ENCODE peak calls at places on chromosomes 7 and 10, in nine cellular contexts. One of them, this sample, is unnamed. For H3K36me3, the result is how much of the 10 kb centered on the place peaks cover.

GRCh38 chr10:31929260-31929985 is 792 bp upstream of the ARHGAP12 start:
- DNase-seq in DND-41: peak
- DNase-seq in ovary: peak
- DNase-seq in brain microvascular endothelial cell: no peak
- DNase-seq in BJ: no peak
- DNase-seq in PC-3: peak
- DNase-seq in tibial nerve: peak
- DNase-seq in uterus: peak
- DNase-seq in keratinocyte: no peak
- DNase-seq in this sample: peak

GRCh38 chr10:114110174-114110972 is 63.6 kb downstream of the CCDC186 start:
- DNase-seq in keratinocyte: no peak
- DNase-seq in PC-3: peak
- DNase-seq in BJ: no peak
- DNase-seq in uterus: no peak
- DNase-seq in brain microvascular endothelial cell: no peak
- DNase-seq in ovary: no peak
- DNase-seq in tibial nerve: no peak
- DNase-seq in DND-41: no peak
- DNase-seq in this sample: peak

GRCh38 chr7:36777062-36777461 is 52.8 kb upstream of the AOAH start:
- DNase-seq in tibial nerve: no peak
- DNase-seq in PC-3: no peak
- DNase-seq in uterus: no peak
- DNase-seq in ovary: no peak
- DNase-seq in keratinocyte: no peak
- DNase-seq in BJ: no peak
- DNase-seq in DND-41: peak
- DNase-seq in brain microvascular endothelial cell: no peak
- DNase-seq in this sample: no peak

GRCh38 chr7:130294314-130294713 is 1.4 kb downstream of the CPA4 start:
- DNase-seq in ovary: no peak
- DNase-seq in BJ: peak
- DNase-seq in brain microvascular endothelial cell: no peak
- DNase-seq in DND-41: peak
- DNase-seq in PC-3: no peak
- DNase-seq in keratinocyte: peak
- DNase-seq in uterus: no peak
- DNase-seq in tibial nerve: no peak
- DNase-seq in this sample: peak

GRCh38 chr10:103155485-103156085 is 37.5 kb downstream of the NT5C2 start:
- DNase-seq in keratinocyte: no peak
- DNase-seq in DND-41: no peak
- DNase-seq in uterus: no peak
- DNase-seq in ovary: no peak
- DNase-seq in tibial nerve: no peak
- DNase-seq in brain microvascular endothelial cell: no peak
- DNase-seq in BJ: no peak
- DNase-seq in PC-3: no peak
- DNase-seq in this sample: no peak

GRCh38 chr7:16062269-16062668 is 359.1 kb downstream of the CRPPA start:
- DNase-seq in BJ: peak
- DNase-seq in tibial nerve: no peak
- DNase-seq in ovary: no peak
- DNase-seq in uterus: no peak
- DNase-seq in DND-41: no peak
- DNase-seq in keratinocyte: no peak
- DNase-seq in brain microvascular endothelial cell: peak
- DNase-seq in PC-3: peak
- DNase-seq in this sample: no peak

GRCh38 chr7:142153400-142153799 is 41.9 kb downstream of the MGAM2 start:
- DNase-seq in BJ: no peak
- DNase-seq in DND-41: peak
- DNase-seq in keratinocyte: no peak
- DNase-seq in uterus: no peak
- DNase-seq in brain microvascular endothelial cell: peak
- DNase-seq in ovary: no peak
- DNase-seq in tibial nerve: no peak
- DNase-seq in PC-3: peak
- DNase-seq in this sample: peak

GRCh38 chr7:595621-596010 is 76.0 kb upstream of the PDGFA start:
- DNase-seq in brain microvascular endothelial cell: no peak
- DNase-seq in keratinocyte: no peak
- DNase-seq in tibial nerve: no peak
- DNase-seq in BJ: no peak
- DNase-seq in DND-41: peak
- DNase-seq in uterus: no peak
- DNase-seq in ovary: no peak
- DNase-seq in PC-3: no peak
- DNase-seq in this sample: no peak

GRCh38 chr7:126727930-126728331 is 524.8 kb downstream of the GRM8 start:
- DNase-seq in PC-3: peak
- DNase-seq in BJ: no peak
- DNase-seq in DND-41: peak
- DNase-seq in uterus: no peak
- DNase-seq in tibial nerve: no peak
- DNase-seq in ovary: no peak
- DNase-seq in keratinocyte: peak
- DNase-seq in brain microvascular endothelial cell: peak
- DNase-seq in this sample: peak

GRCh38 chr7:79290841-79291497 is 162.5 kb downstream of the MAGI2 start:
- DNase-seq in keratinocyte: no peak
- DNase-seq in brain microvascular endothelial cell: no peak
- DNase-seq in uterus: no peak
- DNase-seq in DND-41: no peak
- DNase-seq in ovary: no peak
- DNase-seq in BJ: no peak
- DNase-seq in tibial nerve: no peak
- DNase-seq in PC-3: peak
- DNase-seq in this sample: peak

GRCh38 chr7:140205600-140205999 is 28.8 kb upstream of the KDM7A start:
- DNase-seq in DND-41: no peak
- DNase-seq in brain microvascular endothelial cell: no peak
- DNase-seq in keratinocyte: no peak
- DNase-seq in PC-3: no peak
- DNase-seq in uterus: no peak
- DNase-seq in ovary: no peak
- DNase-seq in BJ: no peak
- DNase-seq in tibial nerve: no peak
- DNase-seq in this sample: no peak

GRCh38 chr10:18136056-18136916 is 3.9 kb upstream of the CACNB2 start:
- DNase-seq in PC-3: no peak
- DNase-seq in brain microvascular endothelial cell: no peak
- DNase-seq in BJ: no peak
- DNase-seq in ovary: no peak
- DNase-seq in tibial nerve: no peak
- DNase-seq in keratinocyte: no peak
- DNase-seq in DND-41: no peak
- DNase-seq in uterus: no peak
- DNase-seq in this sample: no peak

GRCh38 chr10:44952779-44953231 is 6.8 kb upstream of the RASSF4 start:
- DNase-seq in DND-41: no peak
- DNase-seq in ovary: peak
- DNase-seq in PC-3: no peak
- DNase-seq in tibial nerve: no peak
- DNase-seq in uterus: no peak
- DNase-seq in brain microvascular endothelial cell: no peak
- DNase-seq in keratinocyte: no peak
- DNase-seq in BJ: no peak
- DNase-seq in this sample: no peak

GRCh38 chr10:13120786-13121499 is 21.0 kb downstream of the OPTN start:
- DNase-seq in PC-3: no peak
- DNase-seq in ovary: no peak
- DNase-seq in tibial nerve: no peak
- DNase-seq in BJ: no peak
- DNase-seq in keratinocyte: no peak
- DNase-seq in DND-41: no peak
- DNase-seq in uterus: peak
- DNase-seq in brain microvascular endothelial cell: no peak
- DNase-seq in this sample: no peak

GRCh38 chr10:46520941-46521340 is 35.5 kb downstream of the GPRIN2 start:
- DNase-seq in brain microvascular endothelial cell: no peak
- DNase-seq in keratinocyte: peak
- DNase-seq in BJ: no peak
- DNase-seq in tibial nerve: peak
- DNase-seq in ovary: peak
- DNase-seq in uterus: peak
- DNase-seq in PC-3: peak
- DNase-seq in DND-41: peak
- DNase-seq in this sample: peak

GRCh38 chr7:150357771-150358427 is 10.7 kb upstream of the REPIN1 start:
- DNase-seq in ovary: no peak
- DNase-seq in DND-41: peak
- DNase-seq in BJ: no peak
- DNase-seq in PC-3: no peak
- DNase-seq in uterus: no peak
- DNase-seq in tibial nerve: no peak
- DNase-seq in keratinocyte: no peak
- DNase-seq in brain microvascular endothelial cell: no peak
- DNase-seq in this sample: peak
- TF ChIP-seq CTCF in ovary: no peak
- TF ChIP-seq CTCF in DND-41: no peak
- TF ChIP-seq CTCF in BJ: no peak
- TF ChIP-seq CTCF in PC-3: no peak
- TF ChIP-seq CTCF in uterus: no peak
- TF ChIP-seq CTCF in tibial nerve: no peak
- TF ChIP-seq CTCF in keratinocyte: no peak
- TF ChIP-seq CTCF in brain microvascular endothelial cell: no peak
- TF ChIP-seq CTCF in this sample: no peak

GRCh38 chr10:118730699-118731456 is 23.9 kb downstream of the CACUL1 start:
- DNase-seq in uterus: no peak
- DNase-seq in DND-41: no peak
- DNase-seq in BJ: no peak
- DNase-seq in ovary: no peak
- DNase-seq in tibial nerve: no peak
- DNase-seq in brain microvascular endothelial cell: no peak
- DNase-seq in PC-3: peak
- DNase-seq in keratinocyte: no peak
- DNase-seq in this sample: peak
- H3K36me3 ChIP-seq in uterus: under half
- H3K36me3 ChIP-seq in DND-41: under half
- H3K36me3 ChIP-seq in BJ: under half
- H3K36me3 ChIP-seq in ovary: under half
- H3K36me3 ChIP-seq in tibial nerve: under half
- H3K36me3 ChIP-seq in brain microvascular endothelial cell: under half
- H3K36me3 ChIP-seq in PC-3: under half
- H3K36me3 ChIP-seq in keratinocyte: under half
- H3K36me3 ChIP-seq in this sample: under half

DNA sequence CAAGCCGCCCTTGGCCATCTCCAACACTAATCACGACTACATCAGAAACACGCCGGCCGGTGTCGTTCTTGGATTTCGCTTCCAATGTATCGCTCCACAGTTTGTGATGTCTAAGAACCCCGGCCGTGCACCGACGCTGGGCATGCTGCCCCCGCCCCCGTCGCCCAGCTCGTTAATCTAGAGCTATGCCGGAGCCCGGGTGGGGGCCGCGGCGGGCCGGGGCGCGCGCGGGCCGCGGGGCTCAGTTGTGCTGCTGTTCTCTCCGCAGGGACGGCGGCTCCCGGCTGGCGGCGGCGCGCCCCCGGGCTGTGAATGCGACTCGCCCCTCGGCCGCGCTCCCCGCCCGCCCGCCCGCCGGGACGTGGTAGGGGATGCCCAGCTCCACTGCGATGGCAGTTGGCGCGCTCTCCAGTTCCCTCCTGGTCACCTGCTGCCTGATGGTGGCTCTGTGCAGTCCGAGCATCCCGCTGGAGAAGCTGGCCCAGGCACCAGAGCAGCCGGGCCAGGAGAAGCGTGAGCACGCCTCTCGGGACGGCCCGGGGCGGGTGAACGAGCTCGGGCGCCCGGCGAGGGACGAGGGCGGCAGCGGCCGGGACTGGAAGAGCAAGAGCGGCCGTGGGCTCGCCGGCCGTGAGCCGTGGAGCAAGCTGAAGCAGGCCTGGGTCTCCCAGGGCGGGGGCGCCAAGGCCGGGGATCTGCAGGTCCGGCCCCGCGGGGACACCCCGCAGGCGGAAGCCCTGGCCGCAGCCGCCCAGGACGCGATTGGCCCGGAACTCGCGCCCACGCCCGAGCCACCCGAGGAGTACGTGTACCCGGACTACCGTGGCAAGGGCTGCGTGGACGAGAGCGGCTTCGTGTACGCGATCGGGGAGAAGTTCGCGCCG is 1.9 kb downstream of the VWC2 start:
- DNase-seq in BJ: no peak
- DNase-seq in DND-41: no peak
- DNase-seq in keratinocyte: no peak
- DNase-seq in tibial nerve: no peak
- DNase-seq in brain microvascular endothelial cell: no peak
- DNase-seq in uterus: no peak
- DNase-seq in ovary: peak
- DNase-seq in PC-3: no peak
- DNase-seq in this sample: no peak
- H3K4me3 ChIP-seq in BJ: no peak
- H3K4me3 ChIP-seq in DND-41: no peak
- H3K4me3 ChIP-seq in keratinocyte: no peak
- H3K4me3 ChIP-seq in tibial nerve: peak
- H3K4me3 ChIP-seq in brain microvascular endothelial cell: no peak
- H3K4me3 ChIP-seq in uterus: peak
- H3K4me3 ChIP-seq in ovary: peak
- H3K4me3 ChIP-seq in PC-3: no peak
- H3K4me3 ChIP-seq in this sample: no peak

GRCh38 chr7:100048680-100049079 is 894 bp upstream of the ZSCAN21 start:
- DNase-seq in BJ: no peak
- DNase-seq in brain microvascular endothelial cell: no peak
- DNase-seq in tibial nerve: no peak
- DNase-seq in keratinocyte: no peak
- DNase-seq in PC-3: no peak
- DNase-seq in ovary: no peak
- DNase-seq in DND-41: no peak
- DNase-seq in uterus: no peak
- DNase-seq in this sample: peak

GRCh38 chr7:100049441-100050291 is at the start of gene ZSCAN21:
- DNase-seq in ovary: peak
- DNase-seq in uterus: peak
- DNase-seq in BJ: no peak
- DNase-seq in keratinocyte: peak
- DNase-seq in tibial nerve: peak
- DNase-seq in DND-41: peak
- DNase-seq in PC-3: peak
- DNase-seq in brain microvascular endothelial cell: peak
- DNase-seq in this sample: peak

GRCh38 chr7:100040575-100040974 is 9.0 kb upstream of the ZSCAN21 start:
- DNase-seq in uterus: no peak
- DNase-seq in BJ: no peak
- DNase-seq in tibial nerve: no peak
- DNase-seq in PC-3: no peak
- DNase-seq in keratinocyte: no peak
- DNase-seq in DND-41: no peak
- DNase-seq in ovary: no peak
- DNase-seq in brain microvascular endothelial cell: no peak
- DNase-seq in this sample: no peak

DNA sequence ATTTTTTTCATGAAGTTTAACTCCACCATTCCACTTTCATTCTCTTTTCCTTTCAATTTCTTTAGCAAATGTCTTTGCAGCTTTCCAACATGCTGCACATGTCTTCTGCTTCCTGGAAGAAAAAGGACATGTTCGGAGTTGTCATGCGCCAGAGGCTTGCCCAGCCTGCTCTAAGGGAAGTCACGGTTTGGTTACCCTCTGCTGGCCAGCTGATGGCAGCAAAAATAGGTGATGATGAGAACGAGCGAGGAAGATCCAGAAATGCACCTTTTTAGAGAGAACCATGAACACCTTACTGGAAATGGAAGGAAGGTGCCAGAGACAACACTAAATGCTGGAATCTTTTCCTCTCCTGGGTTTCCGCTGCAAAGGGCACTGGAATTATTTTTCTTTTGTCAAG is 4.9 kb upstream of the ZSCAN21 start:
- DNase-seq in tibial nerve: no peak
- DNase-seq in ovary: no peak
- DNase-seq in keratinocyte: no peak
- DNase-seq in DND-41: no peak
- DNase-seq in BJ: no peak
- DNase-seq in PC-3: peak
- DNase-seq in uterus: no peak
- DNase-seq in brain microvascular endothelial cell: no peak
- DNase-seq in this sample: peak
- TF ChIP-seq CTCF in tibial nerve: no peak
- TF ChIP-seq CTCF in ovary: no peak
- TF ChIP-seq CTCF in keratinocyte: peak
- TF ChIP-seq CTCF in DND-41: peak
- TF ChIP-seq CTCF in BJ: no peak
- TF ChIP-seq CTCF in PC-3: peak
- TF ChIP-seq CTCF in uterus: no peak
- TF ChIP-seq CTCF in brain microvascular endothelial cell: peak
- TF ChIP-seq CTCF in this sample: peak